ENCODE peak calls at places on chromosomes 13 and 19, in six cellular contexts. One of them, this sample, is unnamed.

GRCh38 chr19:19817357-19817756 is 4.2 kb downstream of the ZNF506 start:
- DNase-seq in nucleus accumbens: no peak
- DNase-seq in activated naive CD8-positive, alpha-beta T cell treated with anti-CD3 and anti-CD28 coated beads, Interleukin-2, amount 50 U/mL, for 24 hours: peak
- DNase-seq in CD4-positive, CD25-positive, alpha-beta regulatory T cell: peak
- DNase-seq in stromal cell of bone marrow: no peak
- DNase-seq in hypothalamus: no peak
- DNase-seq in this sample: peak

GRCh38 chr13:100913143-100913542 is 238.5 kb upstream of the TMTC4 start:
- DNase-seq in stromal cell of bone marrow: no peak
- DNase-seq in hypothalamus: no peak
- DNase-seq in nucleus accumbens: no peak
- DNase-seq in activated naive CD8-positive, alpha-beta T cell treated with anti-CD3 and anti-CD28 coated beads, Interleukin-2, amount 50 U/mL, for 24 hours: no peak
- DNase-seq in CD4-positive, CD25-positive, alpha-beta regulatory T cell: no peak
- DNase-seq in this sample: no peak

GRCh38 chr13:91122766-91123165 is 224.7 kb upstream of the MIR17HG start:
- DNase-seq in nucleus accumbens: no peak
- DNase-seq in CD4-positive, CD25-positive, alpha-beta regulatory T cell: no peak
- DNase-seq in hypothalamus: no peak
- DNase-seq in activated naive CD8-positive, alpha-beta T cell treated with anti-CD3 and anti-CD28 coated beads, Interleukin-2, amount 50 U/mL, for 24 hours: no peak
- DNase-seq in stromal cell of bone marrow: no peak
- DNase-seq in this sample: no peak

GRCh38 chr13:32284927-32285632 is 30.1 kb downstream of the ZAR1L start:
- DNase-seq in CD4-positive, CD25-positive, alpha-beta regulatory T cell: no peak
- DNase-seq in hypothalamus: no peak
- DNase-seq in stromal cell of bone marrow: peak
- DNase-seq in nucleus accumbens: no peak
- DNase-seq in activated naive CD8-positive, alpha-beta T cell treated with anti-CD3 and anti-CD28 coated beads, Interleukin-2, amount 50 U/mL, for 24 hours: no peak
- DNase-seq in this sample: no peak

GRCh38 chr13:112735791-112736190 is 46.0 kb downstream of the ATP11A start:
- DNase-seq in nucleus accumbens: no peak
- DNase-seq in CD4-positive, CD25-positive, alpha-beta regulatory T cell: no peak
- DNase-seq in activated naive CD8-positive, alpha-beta T cell treated with anti-CD3 and anti-CD28 coated beads, Interleukin-2, amount 50 U/mL, for 24 hours: no peak
- DNase-seq in hypothalamus: no peak
- DNase-seq in stromal cell of bone marrow: no peak
- DNase-seq in this sample: no peak

GRCh38 chr13:28325022-28325421 is 169.9 kb downstream of the FLT1 start:
- DNase-seq in hypothalamus: no peak
- DNase-seq in CD4-positive, CD25-positive, alpha-beta regulatory T cell: no peak
- DNase-seq in nucleus accumbens: no peak
- DNase-seq in stromal cell of bone marrow: no peak
- DNase-seq in activated naive CD8-positive, alpha-beta T cell treated with anti-CD3 and anti-CD28 coated beads, Interleukin-2, amount 50 U/mL, for 24 hours: no peak
- DNase-seq in this sample: no peak

GRCh38 chr19:15197275-15198005 is 3.4 kb downstream of the NOTCH3 start:
- DNase-seq in activated naive CD8-positive, alpha-beta T cell treated with anti-CD3 and anti-CD28 coated beads, Interleukin-2, amount 50 U/mL, for 24 hours: no peak
- DNase-seq in nucleus accumbens: no peak
- DNase-seq in stromal cell of bone marrow: no peak
- DNase-seq in CD4-positive, CD25-positive, alpha-beta regulatory T cell: no peak
- DNase-seq in hypothalamus: no peak
- DNase-seq in this sample: no peak

GRCh38 chr19:19308373-19308772 is 11.9 kb downstream of the SUGP1 start:
- DNase-seq in nucleus accumbens: no peak
- DNase-seq in hypothalamus: no peak
- DNase-seq in stromal cell of bone marrow: no peak
- DNase-seq in CD4-positive, CD25-positive, alpha-beta regulatory T cell: no peak
- DNase-seq in activated naive CD8-positive, alpha-beta T cell treated with anti-CD3 and anti-CD28 coated beads, Interleukin-2, amount 50 U/mL, for 24 hours: no peak
- DNase-seq in this sample: no peak

GRCh38 chr13:113413898-113414282 is 39.4 kb downstream of the ADPRHL1 start:
- DNase-seq in stromal cell of bone marrow: peak
- DNase-seq in CD4-positive, CD25-positive, alpha-beta regulatory T cell: no peak
- DNase-seq in nucleus accumbens: no peak
- DNase-seq in hypothalamus: no peak
- DNase-seq in activated naive CD8-positive, alpha-beta T cell treated with anti-CD3 and anti-CD28 coated beads, Interleukin-2, amount 50 U/mL, for 24 hours: no peak
- DNase-seq in this sample: no peak

GRCh38 chr13:76969488-76970365 is 21.4 kb downstream of the ACOD1 start:
- DNase-seq in nucleus accumbens: no peak
- DNase-seq in hypothalamus: no peak
- DNase-seq in CD4-positive, CD25-positive, alpha-beta regulatory T cell: no peak
- DNase-seq in stromal cell of bone marrow: no peak
- DNase-seq in activated naive CD8-positive, alpha-beta T cell treated with anti-CD3 and anti-CD28 coated beads, Interleukin-2, amount 50 U/mL, for 24 hours: no peak
- DNase-seq in this sample: no peak

GRCh38 chr19:53808710-53809125 is 15.4 kb downstream of the NLRP12 start:
- DNase-seq in nucleus accumbens: no peak
- DNase-seq in hypothalamus: no peak
- DNase-seq in activated naive CD8-positive, alpha-beta T cell treated with anti-CD3 and anti-CD28 coated beads, Interleukin-2, amount 50 U/mL, for 24 hours: no peak
- DNase-seq in CD4-positive, CD25-positive, alpha-beta regulatory T cell: no peak
- DNase-seq in stromal cell of bone marrow: peak
- DNase-seq in this sample: no peak

GRCh38 chr19:3440082-3440481 is 40.2 kb downstream of the SMIM24 start:
- DNase-seq in nucleus accumbens: no peak
- DNase-seq in CD4-positive, CD25-positive, alpha-beta regulatory T cell: peak
- DNase-seq in hypothalamus: no peak
- DNase-seq in activated naive CD8-positive, alpha-beta T cell treated with anti-CD3 and anti-CD28 coated beads, Interleukin-2, amount 50 U/mL, for 24 hours: peak
- DNase-seq in stromal cell of bone marrow: no peak
- DNase-seq in this sample: peak

GRCh38 chr13:87821512-87821911 is 150.3 kb downstream of the SLITRK5 start:
- DNase-seq in CD4-positive, CD25-positive, alpha-beta regulatory T cell: no peak
- DNase-seq in activated naive CD8-positive, alpha-beta T cell treated with anti-CD3 and anti-CD28 coated beads, Interleukin-2, amount 50 U/mL, for 24 hours: no peak
- DNase-seq in stromal cell of bone marrow: no peak
- DNase-seq in hypothalamus: no peak
- DNase-seq in nucleus accumbens: no peak
- DNase-seq in this sample: no peak

GRCh38 chr13:26390203-26390602 is 136.3 kb downstream of the CDK8 start:
- DNase-seq in activated naive CD8-positive, alpha-beta T cell treated with anti-CD3 and anti-CD28 coated beads, Interleukin-2, amount 50 U/mL, for 24 hours: no peak
- DNase-seq in stromal cell of bone marrow: no peak
- DNase-seq in nucleus accumbens: no peak
- DNase-seq in CD4-positive, CD25-positive, alpha-beta regulatory T cell: no peak
- DNase-seq in hypothalamus: no peak
- DNase-seq in this sample: no peak

GRCh38 chr13:109700176-109700575 is 86.2 kb downstream of the IRS2 start:
- DNase-seq in nucleus accumbens: no peak
- DNase-seq in hypothalamus: no peak
- DNase-seq in stromal cell of bone marrow: no peak
- DNase-seq in CD4-positive, CD25-positive, alpha-beta regulatory T cell: no peak
- DNase-seq in activated naive CD8-positive, alpha-beta T cell treated with anti-CD3 and anti-CD28 coated beads, Interleukin-2, amount 50 U/mL, for 24 hours: no peak
- DNase-seq in this sample: no peak

GRCh38 chr19:35882074-35882832 is 13.9 kb downstream of the APLP1 start:
- DNase-seq in activated naive CD8-positive, alpha-beta T cell treated with anti-CD3 and anti-CD28 coated beads, Interleukin-2, amount 50 U/mL, for 24 hours: no peak
- DNase-seq in CD4-positive, CD25-positive, alpha-beta regulatory T cell: peak
- DNase-seq in stromal cell of bone marrow: peak
- DNase-seq in nucleus accumbens: no peak
- DNase-seq in hypothalamus: no peak
- DNase-seq in this sample: peak

GRCh38 chr13:21481359-21481758 is 22.3 kb upstream of the ZDHHC20 start:
- DNase-seq in stromal cell of bone marrow: no peak
- DNase-seq in nucleus accumbens: no peak
- DNase-seq in hypothalamus: no peak
- DNase-seq in CD4-positive, CD25-positive, alpha-beta regulatory T cell: no peak
- DNase-seq in activated naive CD8-positive, alpha-beta T cell treated with anti-CD3 and anti-CD28 coated beads, Interleukin-2, amount 50 U/mL, for 24 hours: no peak
- DNase-seq in this sample: no peak

This sample was measured in activated naive CD4-positive, alpha-beta T cell treated with anti-CD3 and anti-CD28 coated beads, Interleukin-2, amount 10 ng/mL, durations not matched to agents 7 days and 5 days.